ENCODE peak calls at places on chromosomes 11 and 22, in ten cellular contexts. G is ovary; U is neuronal stem cell; W is tibial nerve; R is neural progenitor cell; E is pancreas; N is CD8-positive, alpha-beta T cell; A is Peyer's patch; C is body of pancreas; Y is heart right ventricle. Z is an unnamed sample.

GRCh38 chr11:66727282-66727882 is 1.6 kb downstream of the SPTBN2 start:
- DNase-seq in G (no peak), U (no peak), W (no peak), R (peak), E (peak), N (no peak), A (peak), C (peak), Y (no peak), Z (no peak)

GRCh38 chr11:47573321-47573720 is 5.4 kb downstream of the KBTBD4 start:
- DNase-seq in G (no peak), U (no peak), W (no peak), R (no peak), E (no peak), N (no peak), A (no peak), C (no peak), Y (peak), Z (no peak)

GRCh38 chr11:122923302-122923701 is 40.7 kb downstream of the JHY start:
- DNase-seq in G (no peak), U (no peak), W (no peak), R (no peak), E (no peak), N (no peak), A (no peak), C (no peak), Y (no peak), Z (no peak)

GRCh38 chr11:32809313-32809712 is 14.9 kb upstream of the CCDC73 start:
- DNase-seq in G (peak), U (peak), W (peak), R (peak), E (peak), N (no peak), A (peak), C (peak), Y (peak), Z (peak)

GRCh38 chr11:119611027-119611426 is 118.0 kb downstream of the NECTIN1 start:
- DNase-seq in G (no peak), U (no peak), W (no peak), R (no peak), E (no peak), N (no peak), A (no peak), C (no peak), Y (no peak), Z (no peak)

GRCh38 chr11:61890536-61891330 is 612 bp downstream of the FADS3 start:
- DNase-seq in G (peak), U (no peak), W (no peak), R (peak), E (peak), N (no peak), A (peak), C (peak), Y (peak), Z (peak)

GRCh38 chr22:48637231-48637630 is 1190.4 kb downstream of the BRD1 start:
- DNase-seq in G (no peak), U (no peak), W (no peak), R (no peak), E (no peak), N (no peak), A (no peak), C (no peak), Y (no peak), Z (no peak)

GRCh38 chr11:36069576-36070214 is 125.8 kb downstream of the LDLRAD3 start:
- DNase-seq in G (no peak), U (peak), W (no peak), R (peak), E (no peak), N (no peak), A (no peak), C (no peak), Y (no peak), Z (no peak)

GRCh38 chr11:10659339-10660216 is 34.0 kb downstream of the IRAG1 start:
- DNase-seq in G (peak), U (no peak), W (peak), R (no peak), E (no peak), N (no peak), A (peak), C (no peak), Y (no peak), Z (peak)

GRCh38 chr11:118734031-118734430 is 54.6 kb upstream of the TREH start:
- DNase-seq in G (no peak), U (no peak), W (no peak), R (no peak), E (no peak), N (no peak), A (no peak), C (no peak), Y (no peak), Z (no peak)

GRCh38 chr11:133966924-133967598 is 10.3 kb upstream of the IGSF9B start:
- DNase-seq in G (no peak), U (no peak), W (no peak), R (peak), E (peak), N (peak), A (no peak), C (peak), Y (peak), Z (no peak)

GRCh38 chr11:41795004-41795403 is 335.6 kb upstream of the LRRC4C start:
- DNase-seq in G (no peak), U (no peak), W (no peak), R (no peak), E (no peak), N (no peak), A (no peak), C (no peak), Y (no peak), Z (no peak)

GRCh38 chr11:45534132-45534531 is 131.3 kb downstream of the CHST1 start:
- DNase-seq in G (no peak), U (no peak), W (no peak), R (no peak), E (no peak), N (no peak), A (no peak), C (no peak), Y (no peak), Z (no peak)

GRCh38 chr11:45537617-45538016 is 127.8 kb downstream of the CHST1 start:
- DNase-seq in G (no peak), U (no peak), W (no peak), R (no peak), E (no peak), N (no peak), A (no peak), C (no peak), Y (no peak), Z (no peak)

GRCh38 chr11:45532552-45532951 is 132.9 kb downstream of the CHST1 start:
- DNase-seq in G (no peak), U (no peak), W (no peak), R (no peak), E (no peak), N (no peak), A (no peak), C (no peak), Y (no peak), Z (no peak)

GRCh38 chr11:45538363-45538762 is 127.1 kb downstream of the CHST1 start:
- DNase-seq in G (no peak), U (no peak), W (no peak), R (no peak), E (no peak), N (no peak), A (no peak), C (no peak), Y (peak), Z (no peak)

GRCh38 chr11:45535033-45535432 is 130.4 kb downstream of the CHST1 start:
- DNase-seq in G (no peak), U (no peak), W (no peak), R (no peak), E (no peak), N (no peak), A (no peak), C (no peak), Y (no peak), Z (no peak)
- H3K27ac ChIP-seq in G (no peak), U (no peak), W (no peak), R (no peak), E (no peak), N (no peak), A (no peak), C (no peak), Y (no peak), Z (no peak)

GRCh38 chr11:65422104-65422632 is 430 bp upstream of the NEAT1 start:
- DNase-seq in G (peak), U (peak), W (peak), R (peak), E (peak), N (peak), A (peak), C (peak), Y (peak), Z (peak)
- H3K4me3 ChIP-seq in G (peak), U (peak), W (peak), R (peak), E (peak), N (peak), A (peak), C (no peak), Y (peak), Z (peak)

DNA sequence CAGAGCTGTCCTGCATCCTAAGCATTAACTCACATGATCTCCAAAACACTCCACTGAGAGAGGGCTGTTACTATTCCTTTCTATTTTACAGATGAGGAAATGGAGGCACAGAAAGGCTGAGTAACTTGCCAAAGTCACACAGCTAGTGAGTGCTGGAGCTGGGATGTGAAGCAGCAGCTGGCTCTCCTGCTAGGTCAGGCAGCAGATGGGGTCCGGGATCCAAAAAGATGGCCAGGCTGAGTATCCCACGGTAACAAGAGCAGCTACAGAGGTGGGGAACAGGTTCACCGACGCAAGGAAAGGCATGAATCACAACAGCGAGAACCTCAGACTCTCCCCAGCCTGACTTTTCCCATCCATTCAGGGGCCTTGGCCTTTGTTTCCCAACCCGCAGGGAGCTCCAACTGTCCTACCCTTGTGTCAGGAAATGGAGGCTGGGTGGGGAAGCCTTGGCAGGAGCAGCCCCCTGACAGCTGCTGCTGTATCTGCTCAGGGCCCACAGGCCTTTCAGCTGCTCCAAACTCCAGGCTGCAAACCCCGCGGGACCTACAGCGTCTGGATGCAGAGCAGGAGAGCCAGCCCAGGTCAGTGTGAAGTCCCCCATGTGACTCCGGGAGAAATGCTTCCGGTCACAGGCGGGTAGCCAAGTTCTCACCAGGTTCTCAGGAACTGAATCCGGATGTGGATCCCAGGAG is 29.5 kb downstream of the DKK3 start:
- DNase-seq in G (peak), U (no peak), W (no peak), R (no peak), E (peak), N (no peak), A (no peak), C (peak), Y (peak), Z (no peak)
- H3K27ac ChIP-seq in G (peak), U (no peak), W (peak), R (no peak), E (no peak), N (no peak), A (peak), C (peak), Y (peak), Z (peak)

DNA sequence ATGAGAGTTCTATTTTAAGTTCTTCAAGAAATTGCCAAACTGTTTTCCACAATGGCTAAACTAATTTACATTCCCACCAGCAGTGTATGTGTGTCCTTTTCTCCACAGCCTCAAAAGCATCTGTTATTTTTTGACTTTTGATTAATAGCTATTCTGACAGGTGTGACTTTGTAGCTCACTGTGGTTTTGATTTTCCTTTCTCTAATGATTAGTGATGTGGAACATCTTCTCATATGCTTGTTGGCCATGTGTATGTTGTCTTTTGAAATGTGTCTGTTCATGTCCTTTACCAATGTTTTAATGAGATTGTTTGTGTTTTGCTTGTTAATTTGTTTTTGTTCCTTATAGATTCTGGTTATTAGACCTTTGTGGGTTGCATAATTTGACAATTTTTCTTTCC is 18.0 kb upstream of the RAB38 start:
- DNase-seq in G (no peak), U (no peak), W (no peak), R (no peak), E (no peak), N (no peak), A (no peak), C (no peak), Y (no peak), Z (no peak)
- H3K4me3 ChIP-seq in G (no peak), U (no peak), W (no peak), R (no peak), E (no peak), N (no peak), A (no peak), C (no peak), Y (no peak), Z (no peak)

DNA sequence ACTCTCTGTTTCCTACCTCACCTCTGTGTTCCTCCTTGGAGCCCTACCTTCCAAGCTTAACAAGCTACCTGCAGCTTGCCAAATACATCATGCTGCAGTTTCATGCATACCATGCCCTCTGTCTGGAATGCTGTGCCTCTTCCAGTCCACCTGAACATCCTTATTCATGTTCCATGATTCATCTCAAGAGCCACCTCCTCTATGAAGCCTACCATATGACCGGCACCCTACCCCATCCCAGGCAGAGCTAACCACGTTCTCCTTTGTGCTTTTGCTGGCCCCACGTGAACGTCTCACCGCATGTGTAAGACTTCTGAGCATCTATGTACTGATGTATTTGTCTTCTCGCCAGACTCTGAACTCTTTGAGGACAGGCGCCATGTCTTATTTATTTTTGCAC is 31.2 kb downstream of the TST start:
- DNase-seq in G (no peak), U (no peak), W (no peak), R (no peak), E (no peak), N (no peak), A (no peak), C (no peak), Y (no peak), Z (no peak)
- H3K27ac ChIP-seq in G (no peak), U (no peak), W (no peak), R (no peak), E (no peak), N (no peak), A (no peak), C (no peak), Y (no peak), Z (no peak)

DNA sequence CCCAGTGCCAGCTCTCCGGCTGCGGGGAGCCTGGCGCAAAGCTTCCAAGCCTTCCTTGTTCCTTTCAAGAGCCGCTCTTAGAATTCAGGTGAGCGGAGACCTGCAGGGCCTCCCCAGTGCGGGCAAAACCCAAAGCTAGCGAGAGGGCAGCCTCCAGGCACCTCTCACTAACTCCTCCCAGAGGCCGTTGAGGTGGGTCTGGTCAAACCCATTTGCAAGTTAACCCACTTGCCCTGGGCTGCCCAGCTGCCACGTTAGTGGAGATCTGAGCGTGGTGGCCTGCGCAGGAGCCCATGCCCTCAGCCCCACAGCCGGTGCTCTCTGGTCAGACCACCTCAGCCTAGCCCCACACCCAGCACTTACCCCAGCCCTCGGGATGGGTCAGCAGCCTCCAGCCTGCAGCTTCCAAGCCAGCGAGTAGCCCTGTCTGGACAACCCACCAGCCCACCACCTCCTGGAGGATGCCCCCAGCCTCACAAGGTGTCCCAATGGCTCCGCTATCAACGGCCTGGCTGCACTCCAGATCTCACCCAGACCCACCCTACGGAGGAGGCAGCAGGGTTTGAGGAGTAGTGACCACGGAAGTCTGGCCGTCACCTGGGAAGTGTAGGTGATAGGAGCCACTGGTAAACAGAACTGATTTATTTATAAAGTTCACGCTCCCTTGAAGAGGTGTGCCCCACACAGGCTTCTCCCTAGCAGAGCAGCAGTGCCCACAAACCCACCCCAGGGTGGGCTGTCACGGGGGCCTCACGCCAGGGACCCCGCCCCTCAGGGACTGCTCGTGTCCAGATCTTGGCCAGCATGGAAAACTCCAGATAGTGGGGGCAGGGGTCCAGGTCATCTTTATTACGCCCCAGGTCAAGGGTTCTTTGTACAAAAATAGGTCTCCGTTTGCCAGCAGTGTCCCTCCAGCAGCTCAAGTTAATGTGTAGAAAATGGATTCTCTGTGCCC is 2.2 kb downstream of the ASCL2 start:
- DNase-seq in G (no peak), U (no peak), W (no peak), R (no peak), E (no peak), N (no peak), A (peak), C (no peak), Y (no peak), Z (peak)
- H3K4me3 ChIP-seq in G (no peak), U (no peak), W (no peak), R (peak), E (peak), N (peak), A (peak), C (no peak), Y (no peak), Z (no peak)

DNA sequence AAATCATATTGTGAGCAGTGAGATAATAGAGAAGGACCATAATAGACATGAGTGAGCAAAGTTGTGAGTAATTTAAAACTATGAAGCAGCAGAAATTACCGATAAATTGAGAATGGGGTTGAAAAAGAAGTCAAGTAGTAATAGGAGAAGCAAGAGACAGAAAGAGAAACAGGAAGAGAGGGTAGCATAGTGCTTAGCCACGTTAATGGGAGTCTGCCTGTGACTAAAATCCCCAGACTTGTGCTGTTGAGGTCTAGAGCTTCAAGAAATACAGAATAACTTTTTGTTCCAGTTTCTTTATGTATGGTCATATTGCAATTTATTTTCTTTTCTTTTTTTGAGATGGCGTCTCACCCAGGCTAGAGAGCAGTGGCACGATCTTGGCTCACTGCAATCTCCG is 368.7 kb downstream of the METTL15 start:
- DNase-seq in G (no peak), U (no peak), W (no peak), R (no peak), E (no peak), N (no peak), A (no peak), C (no peak), Y (no peak), Z (no peak)
- H3K27ac ChIP-seq in G (no peak), U (no peak), W (no peak), R (no peak), E (no peak), N (no peak), A (no peak), C (no peak), Y (no peak), Z (no peak)

GRCh38 chr11:65131417-65131776 is 2.9 kb downstream of the SYVN1 start:
- DNase-seq in G (no peak), U (no peak), W (no peak), R (no peak), E (no peak), N (no peak), A (no peak), C (no peak), Y (no peak), Z (no peak)
- H3K4me3 ChIP-seq in G (no peak), U (no peak), W (no peak), R (no peak), E (no peak), N (no peak), A (no peak), C (no peak), Y (no peak), Z (no peak)

GRCh38 chr22:49938565-49939136 is 20.2 kb downstream of the CRELD2 start:
- DNase-seq in G (no peak), U (no peak), W (no peak), R (no peak), E (peak), N (no peak), A (no peak), C (no peak), Y (no peak), Z (no peak)
- H3K27ac ChIP-seq in G (no peak), U (no peak), W (peak), R (no peak), E (no peak), N (no peak), A (no peak), C (no peak), Y (peak), Z (peak)

GRCh38 chr22:42938449-42938848 is 76.5 kb downstream of the PACSIN2 start:
- DNase-seq in G (no peak), U (no peak), W (no peak), R (no peak), E (no peak), N (no peak), A (no peak), C (no peak), Y (no peak), Z (no peak)

GRCh38 chr22:42939451-42939881 is 75.5 kb downstream of the PACSIN2 start:
- DNase-seq in G (no peak), U (no peak), W (no peak), R (no peak), E (no peak), N (no peak), A (no peak), C (no peak), Y (no peak), Z (no peak)

GRCh38 chr22:42939941-42940653 is 74.9 kb downstream of the PACSIN2 start:
- DNase-seq in G (no peak), U (no peak), W (no peak), R (no peak), E (peak), N (no peak), A (no peak), C (peak), Y (no peak), Z (peak)

GRCh38 chr22:42938976-42939375 is 76.0 kb downstream of the PACSIN2 start:
- DNase-seq in G (no peak), U (no peak), W (no peak), R (no peak), E (no peak), N (no peak), A (no peak), C (no peak), Y (no peak), Z (no peak)

GRCh38 chr22:42937164-42937854 is 77.6 kb downstream of the PACSIN2 start:
- DNase-seq in G (no peak), U (no peak), W (no peak), R (no peak), E (peak), N (no peak), A (peak), C (peak), Y (no peak), Z (peak)
- H3K4me3 ChIP-seq in G (no peak), U (no peak), W (no peak), R (no peak), E (no peak), N (no peak), A (no peak), C (no peak), Y (no peak), Z (no peak)

Z was measured in lung.